ENCODE peak calls at places on chromosome 2, in four cellular contexts. E is spleen, L is breast epithelium, R is H1. T is an unnamed sample.

GRCh38 chr2:47041065-47041464 is 114.0 kb downstream of the STPG4 start:
- DNase-seq in E (no peak), R (no peak), L (no peak), T (no peak)

GRCh38 chr2:46499392-46499785 is 20.0 kb downstream of the TMEM247 start:
- DNase-seq in E (no peak), R (no peak), L (no peak), T (no peak)

GRCh38 chr2:47907097-47907781 is 941 bp upstream of the FBXO11 start:
- DNase-seq in R (no peak), L (peak; percentile 27), E (no peak), T (peak; percentile 34)

GRCh38 chr2:64114063-64114911 is 29.9 kb downstream of the PELI1 start:
- DNase-seq in L (no peak), E (no peak), R (no peak), T (no peak)

GRCh38 chr2:224160917-224161316 is 121.8 kb upstream of the SERPINE2 start:
- DNase-seq in R (peak; percentile 8), E (no peak), L (peak; percentile 33), T (no peak)

GRCh38 chr2:191677091-191677645 is 768 bp upstream of the NABP1 start:
- DNase-seq in L (no peak), E (no peak), R (no peak), T (peak; percentile 28)

GRCh38 chr2:211722928-211723327 is 815.7 kb downstream of the ERBB4 start:
- DNase-seq in L (no peak), E (no peak), R (no peak), T (no peak)

GRCh38 chr2:151302879-151303278 is 13.4 kb upstream of the NMI start:
- DNase-seq in L (no peak), R (no peak), E (no peak), T (no peak)

GRCh38 chr2:231113489-231113888 is 11.4 kb downstream of the HTR2B start:
- DNase-seq in L (no peak), E (no peak), R (no peak), T (no peak)

GRCh38 chr2:106147159-106147558 is 46.9 kb downstream of the UXS1 start:
- DNase-seq in R (no peak), L (no peak), E (no peak), T (no peak)

GRCh38 chr2:216327447-216327846 is 44.8 kb downstream of the MARCHF4 start:
- DNase-seq in L (no peak), R (no peak), E (no peak), T (no peak)

GRCh38 chr2:191345788-191346187 is 100.6 kb downstream of the MYO1B start:
- DNase-seq in R (no peak), L (no peak), E (no peak), T (no peak)

GRCh38 chr2:238725298-238725697 is 122.6 kb upstream of the TWIST2 start:
- DNase-seq in E (no peak), L (no peak), R (no peak), T (no peak)

GRCh38 chr2:222518570-222519381 is 94.4 kb downstream of the SGPP2 start:
- DNase-seq in E (no peak), R (no peak), L (no peak), T (peak; percentile 28)

GRCh38 chr2:2161871-2162653 is 169.0 kb downstream of the MYT1L start:
- DNase-seq in R (no peak), E (no peak), L (no peak), T (no peak)

GRCh38 chr2:45993476-45993991 is 303.7 kb upstream of the EPAS1 start:
- DNase-seq in E (no peak), L (peak; percentile 56), R (peak; percentile 73), T (peak; percentile 75)

GRCh38 chr2:66217039-66217438 is 217.9 kb upstream of the MEIS1 start:
- DNase-seq in R (no peak), L (no peak), E (no peak), T (no peak)

GRCh38 chr2:202479090-202479489 is 103.0 kb downstream of the BMPR2 start:
- DNase-seq in E (no peak), L (no peak), R (no peak), T (no peak)

GRCh38 chr2:65436169-65436824 is 3.9 kb upstream of the SPRED2 start:
- DNase-seq in E (peak; percentile 92), R (peak; percentile 76), L (peak; percentile 87), T (peak; percentile 89)

GRCh38 chr2:46716806-46717732 is 198.5 kb downstream of the MCFD2 start:
- DNase-seq in R (no peak), E (no peak), L (no peak), T (no peak)

GRCh38 chr2:190889175-190889943 is 8.7 kb downstream of the GLS start:
- DNase-seq in E (no peak), R (no peak), L (no peak), T (no peak)

GRCh38 chr2:182754231-182754630 is 38.2 kb downstream of the DNAJC10 start:
- DNase-seq in L (no peak), R (no peak), E (no peak), T (no peak)

GRCh38 chr2:212695426-212695825 is 156.8 kb upstream of the ERBB4 start:
- DNase-seq in L (no peak), R (no peak), E (no peak), T (no peak)

GRCh38 chr2:8676191-8676914 is 5.5 kb upstream of the ID2 start:
- DNase-seq in R (peak; percentile 69), L (peak; percentile 85), E (peak; percentile 87), T (peak; percentile 78)

GRCh38 chr2:136378712-136379595 is 261.0 kb upstream of the CXCR4 start:
- DNase-seq in E (peak; percentile 86), L (peak; percentile 30), R (peak; percentile 71), T (peak; percentile 59)

GRCh38 chr2:182946949-182947348 is 80.5 kb upstream of the FRZB start:
- DNase-seq in L (no peak), E (no peak), R (no peak), T (no peak)

GRCh38 chr2:120278901-120279300 is 26.2 kb downstream of the RALB start:
- DNase-seq in R (no peak), L (no peak), E (no peak), T (no peak)

GRCh38 chr2:40400336-40400953 is 51.4 kb downstream of the SLC8A1 start:
- DNase-seq in L (no peak), E (no peak), R (no peak), T (no peak)

GRCh38 chr2:167380555-167380954 is 492.3 kb downstream of the XIRP2 start:
- DNase-seq in L (no peak), R (no peak), E (no peak), T (no peak)

GRCh38 chr2:97745474-97746172 is 32.2 kb downstream of the ZAP70 start:
- DNase-seq in E (peak; percentile 77), R (no peak), L (no peak), T (no peak)

GRCh38 chr2:74513605-74514367 is 464 bp upstream of the TLX2 start:
- DNase-seq in R (peak; percentile 69), L (no peak), E (peak; percentile 63), T (no peak)

GRCh38 chr2:9332136-9332852 is 91.0 kb downstream of the ITGB1BP1 start:
- DNase-seq in E (no peak), R (no peak), L (no peak), T (no peak)

GRCh38 chr2:35454966-35455638 is 900.5 kb upstream of the CRIM1 start:
- DNase-seq in R (no peak), E (no peak), L (no peak), T (no peak)

GRCh38 chr2:175918935-175919334 is 83.1 kb downstream of the LNPK start:
- DNase-seq in R (no peak), L (no peak), E (no peak), T (no peak)

GRCh38 chr2:231710751-231711676 is 2.7 kb downstream of the PTMA start:
- DNase-seq in R (peak; percentile 54), E (peak; percentile 89), L (no peak), T (peak; percentile 27)

GRCh38 chr2:204542967-204543608 is 2.2 kb upstream of the PARD3B start:
- DNase-seq in R (no peak), E (no peak), L (no peak), T (no peak)

GRCh38 chr2:204545861-204546773 is 842 bp downstream of the PARD3B start:
- DNase-seq in L (no peak), R (no peak), E (peak; percentile 78), T (peak; percentile 48)

GRCh38 chr2:204550738-204551137 is 5.5 kb downstream of the PARD3B start:
- DNase-seq in R (no peak), L (no peak), E (no peak), T (no peak)

GRCh38 chr2:204541637-204542036 is 3.6 kb upstream of the PARD3B start:
- DNase-seq in R (no peak), L (no peak), E (no peak), T (no peak)

DNA sequence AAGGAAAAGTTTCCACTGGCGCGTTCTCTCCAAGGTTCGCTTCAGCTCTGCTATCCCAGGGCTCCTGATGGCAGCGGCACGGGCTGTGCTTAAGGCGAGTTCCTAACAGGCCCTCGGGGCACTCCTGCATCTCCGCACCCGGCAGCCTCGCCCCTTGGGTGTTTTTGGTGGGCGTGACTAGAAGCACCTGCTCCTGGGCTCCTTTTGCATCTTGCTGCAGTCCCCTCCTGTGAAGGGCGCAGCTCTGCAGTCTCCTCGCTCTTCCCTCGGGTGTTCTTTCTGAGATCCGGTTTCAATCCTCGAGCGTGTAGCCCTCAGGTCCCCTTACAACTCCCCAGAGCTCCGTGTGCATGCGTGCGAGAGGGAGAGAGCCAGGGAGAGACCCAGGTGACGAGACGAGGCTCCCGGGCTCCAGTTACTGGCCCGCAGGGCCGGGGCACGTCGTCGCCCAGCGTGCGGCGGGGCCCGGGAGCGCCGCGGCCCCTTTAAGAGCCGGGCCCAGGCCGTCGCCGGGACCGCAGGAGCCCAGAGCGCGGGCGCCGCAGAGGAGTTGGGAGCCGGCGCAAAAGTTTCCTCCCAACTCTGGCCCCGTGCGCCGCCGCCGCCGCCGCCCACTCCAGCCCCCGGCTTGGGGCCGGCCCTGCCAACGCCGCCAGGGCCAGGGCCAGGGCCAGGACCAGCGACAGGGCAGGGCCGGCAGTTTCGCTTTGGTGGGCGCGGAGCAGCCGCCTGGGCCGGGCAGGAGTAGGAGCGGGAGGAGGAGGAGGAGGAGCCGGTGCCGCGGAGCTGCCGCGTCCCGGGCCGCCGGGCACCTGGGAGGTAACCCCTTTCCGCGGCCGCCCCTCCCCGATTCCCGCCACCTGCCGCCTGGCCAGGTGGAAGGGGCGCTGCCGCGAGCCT is at the start of gene PARD3B:
- DNase-seq in R (peak; percentile 76), L (peak; percentile 23), E (peak; percentile 83), T (peak; percentile 74)
- TF ChIP-seq POLR2A in R (no peak), L (no peak), E (no peak), T (no peak)

DNA sequence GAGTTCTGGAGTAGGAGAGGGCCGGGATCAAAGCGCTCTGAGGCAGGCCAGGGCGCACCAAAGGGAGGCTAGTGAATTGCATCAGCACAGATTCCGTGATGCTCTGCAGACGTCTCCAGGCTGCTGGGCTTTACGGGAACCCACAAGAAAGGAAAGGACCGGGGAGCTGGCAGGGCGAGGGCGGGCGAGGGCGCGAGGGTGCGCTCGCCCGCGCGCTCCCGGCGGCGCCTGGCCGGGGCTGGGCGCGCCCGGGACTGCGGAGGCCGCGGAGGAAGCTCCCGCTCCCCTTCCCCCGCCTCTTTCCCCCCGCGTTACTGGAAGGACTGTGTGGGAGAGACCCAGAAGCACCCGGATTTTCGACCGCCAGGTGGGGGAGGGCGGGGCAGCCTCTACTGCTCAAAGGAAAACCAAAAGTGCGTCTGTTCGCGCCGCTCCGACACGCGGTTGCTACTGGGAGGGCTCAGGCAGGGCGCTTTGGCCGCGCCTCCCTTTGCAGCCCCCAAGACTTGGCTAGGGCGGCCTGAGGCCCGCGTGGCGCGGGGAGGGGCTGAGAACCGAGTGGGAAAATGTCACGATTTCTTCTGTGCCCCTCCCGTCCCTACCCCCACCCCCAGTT is 2.3 kb upstream of the FOSL2 start:
- DNase-seq in R (peak; percentile 82), L (peak; percentile 92), E (peak; percentile 94), T (peak; percentile 92)
- TF ChIP-seq POLR2A in R (no peak), L (no peak), E (no peak), T (peak; percentile 30)

GRCh38 chr2:237674731-237675276 is 47.4 kb downstream of the LRRFIP1 start:
- DNase-seq in R (peak; percentile 76), L (peak; percentile 83), E (peak; percentile 98), T (peak; percentile 84)
- TF ChIP-seq POLR2A in R (no peak), L (no peak), E (peak; percentile 50), T (no peak)

GRCh38 chr2:43219383-43220228 is 6.8 kb downstream of the ZFP36L2 start:
- DNase-seq in R (peak; percentile 76), L (peak; percentile 85), E (peak; percentile 97), T (peak; percentile 92)
- TF ChIP-seq POLR2A in R (no peak), L (no peak), E (peak; percentile 89), T (no peak)

T was measured in stomach.